ENCODE peak calls at places on chromosomes 12 and 14, in four cellular contexts. V is GM10248, I is mesothelial cell of epicardium, M is pancreas. C is an unnamed sample.

GRCh38 chr12:106648736-106649135 is 65.9 kb downstream of the RFX4 start:
- DNase-seq in V (no peak), I (no peak), M (no peak), C (no peak)

GRCh38 chr14:69066396-69067171 is 86.3 kb downstream of the DCAF5 start:
- DNase-seq in V (no peak), I (no peak), M (no peak), C (no peak)

GRCh38 chr12:68565391-68565903 is 45.3 kb upstream of the RAP1B start:
- DNase-seq in V (no peak), I (no peak), M (no peak), C (no peak)

GRCh38 chr12:119036878-119037493 is 55.6 kb downstream of the SRRM4 start:
- DNase-seq in V (peak), I (no peak), M (peak), C (no peak)

GRCh38 chr12:56723889-56724659 is 1.0 kb downstream of the NACA start:
- DNase-seq in V (no peak), I (no peak), M (peak), C (no peak)

GRCh38 chr12:78887008-78887407 is 22.4 kb downstream of the SYT1 start:
- DNase-seq in V (no peak), I (no peak), M (no peak), C (no peak)

GRCh38 chr14:92945959-92946846 is 23.3 kb downstream of the CHGA start:
- DNase-seq in V (no peak), I (no peak), M (peak), C (peak)

GRCh38 chr12:2248901-2249381 is 196.2 kb downstream of the CACNA1C start:
- DNase-seq in V (peak), I (no peak), M (no peak), C (no peak)

GRCh38 chr14:104559043-104559768 is 20.4 kb upstream of the C14orf180 start:
- DNase-seq in V (no peak), I (no peak), M (no peak), C (peak)

GRCh38 chr14:104726600-104727451 is 2.8 kb downstream of the ADSS1 start:
- DNase-seq in V (no peak), I (no peak), M (no peak), C (no peak)

GRCh38 chr12:11648514-11649412 is 711 bp upstream of the ETV6 start:
- DNase-seq in V (peak), I (peak), M (peak), C (no peak)

GRCh38 chr12:107322063-107322462 is 228.7 kb upstream of the CRY1 start:
- DNase-seq in V (no peak), I (no peak), M (no peak), C (no peak)

GRCh38 chr12:92899388-92900001 is 29.6 kb downstream of the EEA1 start:
- DNase-seq in V (no peak), I (no peak), M (peak), C (no peak)

GRCh38 chr12:96766232-96766631 is 140.8 kb upstream of the NEDD1 start:
- DNase-seq in V (no peak), I (no peak), M (no peak), C (no peak)

GRCh38 chr14:69606258-69606657 is 5.1 kb upstream of the SUSD6 start:
- DNase-seq in V (no peak), I (no peak), M (no peak), C (no peak)

GRCh38 chr12:44876554-44877275 is 600 bp upstream of the NELL2 start:
- DNase-seq in V (peak), I (peak), M (peak), C (peak)

GRCh38 chr14:70926187-70926830 is 19.1 kb downstream of the PCNX1 start:
- DNase-seq in V (no peak), I (no peak), M (no peak), C (no peak)

GRCh38 chr12:121801601-121802484 is 2.0 kb upstream of the SETD1B start:
- DNase-seq in V (no peak), I (no peak), M (no peak), C (no peak)

GRCh38 chr12:67804168-67804567 is 155.6 kb downstream of the DYRK2 start:
- DNase-seq in V (no peak), I (no peak), M (no peak), C (no peak)

GRCh38 chr14:100124551-100125088 is 34.8 kb downstream of the DEGS2 start:
- DNase-seq in V (no peak), I (no peak), M (no peak), C (no peak)

GRCh38 chr14:74649167-74649566 is 37.1 kb upstream of the LTBP2 start:
- DNase-seq in V (no peak), I (no peak), M (no peak), C (no peak)

GRCh38 chr14:70832536-70833305 is 23.4 kb upstream of the MAP3K9 start:
- DNase-seq in V (no peak), I (no peak), M (no peak), C (no peak)

GRCh38 chr12:116033765-116034164 is 243.7 kb downstream of the MED13L start:
- DNase-seq in V (no peak), I (no peak), M (no peak), C (no peak)

GRCh38 chr12:18165422-18165871 is 75.5 kb upstream of the RERGL start:
- DNase-seq in V (peak), I (no peak), M (no peak), C (no peak)

GRCh38 chr12:54723653-54724256 is 75.6 kb upstream of the DCD start:
- DNase-seq in V (no peak), I (no peak), M (no peak), C (no peak)

GRCh38 chr12:26936559-26937442 is 980 bp downstream of the INTS13 start:
- DNase-seq in V (no peak), I (no peak), M (no peak), C (no peak)

GRCh38 chr12:115394498-115395220 is 710.7 kb upstream of the TBX3 start:
- DNase-seq in V (no peak), I (no peak), M (no peak), C (no peak)

GRCh38 chr12:55818886-55819285 is 1.0 kb downstream of the ORMDL2 start:
- DNase-seq in V (no peak), I (no peak), M (no peak), C (no peak)

GRCh38 chr12:39365364-39366001 is 77.4 kb downstream of the KIF21A start:
- DNase-seq in V (no peak), I (no peak), M (no peak), C (no peak)
- TF ChIP-seq CTCF in V (no peak), I (peak), M (no peak), C (peak)

DNA sequence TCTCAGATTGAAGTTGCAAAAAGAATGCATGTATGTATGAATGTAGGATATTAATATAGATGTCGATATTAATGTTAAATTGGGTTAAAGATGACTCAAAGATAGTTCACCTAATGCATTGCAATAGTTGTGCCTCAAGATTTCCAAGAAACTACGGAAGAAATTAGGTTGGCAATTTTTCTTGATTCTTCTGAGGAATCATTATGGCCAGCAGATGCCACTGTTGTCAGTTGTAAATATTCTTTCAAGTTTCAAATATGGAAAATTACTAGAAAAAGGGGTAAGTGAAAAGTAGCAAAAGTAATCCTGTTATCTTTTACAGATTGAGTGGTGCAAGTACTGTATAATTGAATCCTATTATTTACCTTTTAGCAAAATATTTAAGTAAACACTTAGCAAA is 202.1 kb downstream of the ADAMTS20 start:
- DNase-seq in V (no peak), I (no peak), M (no peak), C (no peak)
- TF ChIP-seq CTCF in V (no peak), I (peak), M (no peak), C (peak)

GRCh38 chr14:94685166-94685581 is 73.0 kb downstream of the SERPINA3 start:
- DNase-seq in V (no peak), I (no peak), M (no peak), C (peak)
- TF ChIP-seq CTCF in V (no peak), I (no peak), M (no peak), C (no peak)

GRCh38 chr12:124393831-124394230 is 98.9 kb downstream of the RFLNA start:
- DNase-seq in V (no peak), I (no peak), M (no peak), C (no peak)

GRCh38 chr12:124390442-124391116 is 95.7 kb downstream of the RFLNA start:
- DNase-seq in V (peak), I (no peak), M (no peak), C (no peak)

GRCh38 chr12:124392991-124393790 is 98.3 kb downstream of the RFLNA start:
- DNase-seq in V (no peak), I (no peak), M (peak), C (no peak)

GRCh38 chr12:124391340-124392261 is 96.7 kb downstream of the RFLNA start:
- DNase-seq in V (peak), I (no peak), M (no peak), C (no peak)

GRCh38 chr12:124392271-124392990 is 97.5 kb downstream of the RFLNA start:
- DNase-seq in V (peak), I (no peak), M (peak), C (no peak)
- TF ChIP-seq CTCF in V (no peak), I (peak), M (no peak), C (peak)

GRCh38 chr12:112424126-112424525 is 5.4 kb downstream of the PTPN11 start:
- DNase-seq in V (no peak), I (no peak), M (no peak), C (no peak)
- TF ChIP-seq CTCF in V (no peak), I (no peak), M (no peak), C (no peak)

DNA sequence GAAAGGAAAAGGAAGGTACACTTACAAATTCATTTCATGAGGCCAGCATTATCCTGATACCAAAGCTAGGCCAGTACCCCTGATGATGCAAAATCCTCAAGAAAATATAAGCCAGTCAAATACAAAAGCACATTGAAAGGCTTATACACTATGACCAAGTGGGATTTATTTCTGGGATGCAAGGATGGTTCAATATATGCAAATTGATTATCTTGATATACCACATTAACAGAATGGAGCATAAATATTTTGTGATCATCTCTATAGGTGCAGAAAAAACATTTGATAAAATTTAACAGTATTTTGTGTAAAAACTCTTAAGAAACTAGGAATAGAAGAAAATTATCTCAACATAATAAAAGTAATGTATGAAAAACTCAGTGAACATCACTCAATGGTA is 97.0 kb upstream of the BCAT1 start:
- DNase-seq in V (no peak), I (no peak), M (no peak), C (no peak)
- TF ChIP-seq CTCF in V (no peak), I (no peak), M (no peak), C (no peak)